ENCODE peak calls at places on chromosomes 7 and 10, in four cellular contexts. M is lung, D is astrocyte of the spinal cord, S is AG10803. V is an unnamed sample.

GRCh38 chr10:23657677-23658076 is 218.8 kb downstream of the OTUD1 start:
- DNase-seq in S (no peak), M (no peak), D (no peak), V (no peak)

GRCh38 chr7:137025469-137026175 is 157.2 kb downstream of the CHRM2 start:
- DNase-seq in S (peak), M (no peak), D (peak), V (no peak)

GRCh38 chr10:106043833-106044232 is 1120.7 kb downstream of the SORCS1 start:
- DNase-seq in M (no peak), S (peak), D (peak), V (no peak)

GRCh38 chr7:11831383-11831726 is 643 bp downstream of the THSD7A start:
- DNase-seq in M (no peak), D (no peak), S (no peak), V (no peak)

GRCh38 chr10:20990604-20991003 is 93.5 kb upstream of the NEBL start:
- DNase-seq in S (peak), M (no peak), D (peak), V (no peak)

GRCh38 chr10:48722153-48722861 is 37.6 kb downstream of the WDFY4 start:
- DNase-seq in S (no peak), D (no peak), M (no peak), V (no peak)

GRCh38 chr7:16471933-16472332 is 6.4 kb upstream of the SOSTDC1 start:
- DNase-seq in M (no peak), S (no peak), D (no peak), V (no peak)

GRCh38 chr7:30347226-30348082 is 63.1 kb downstream of the ZNRF2 start:
- DNase-seq in D (no peak), S (no peak), M (no peak), V (no peak)

GRCh38 chr10:24208661-24209420 is at the start of gene KIAA1217:
- DNase-seq in S (peak), D (peak), M (peak), V (peak)

GRCh38 chr7:113217314-113217713 is 99.0 kb upstream of the SMIM30 start:
- DNase-seq in M (no peak), D (no peak), S (no peak), V (no peak)

GRCh38 chr7:73988197-73988596 is 39.8 kb upstream of the ELN start:
- DNase-seq in D (peak), S (no peak), M (no peak), V (no peak)

GRCh38 chr7:149195180-149196150 is at the start of gene ZNF282:
- DNase-seq in D (peak), M (peak), S (peak), V (peak)

GRCh38 chr10:97101166-97101940 is 84.4 kb downstream of the SLIT1 start:
- DNase-seq in S (no peak), D (no peak), M (no peak), V (no peak)
- TF ChIP-seq CTCF in S (no peak), D (no peak), M (no peak), V (no peak)

DNA sequence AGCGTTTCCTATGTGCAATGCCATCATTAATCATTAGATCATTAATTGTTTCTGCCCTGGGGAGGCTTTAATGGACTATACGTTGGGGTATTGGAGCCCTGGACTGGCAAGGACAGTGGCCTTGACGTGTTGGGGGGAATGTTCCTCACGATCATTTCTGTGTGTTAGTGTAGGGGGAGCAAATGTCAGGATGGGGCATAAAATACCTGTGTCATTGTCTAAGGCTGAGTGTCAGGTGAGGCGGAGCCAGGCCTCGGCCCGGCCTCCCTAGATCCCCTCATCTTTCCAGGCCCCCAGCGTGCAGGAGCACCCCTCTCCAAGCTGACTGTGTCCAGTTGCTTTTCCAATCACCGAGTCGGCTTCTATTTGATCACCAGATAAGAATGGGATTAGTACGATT is 346.4 kb upstream of the SHH start:
- DNase-seq in M (no peak), D (no peak), S (no peak), V (no peak)
- TF ChIP-seq CTCF in M (no peak), D (no peak), S (no peak), V (no peak)

GRCh38 chr10:15083674-15084501 is 4.7 kb downstream of the ACBD7 start:
- DNase-seq in D (no peak), S (no peak), M (no peak), V (no peak)
- TF ChIP-seq CTCF in D (no peak), S (peak), M (no peak), V (no peak)

GRCh38 chr10:129550658-129551057 is 83.6 kb downstream of the MGMT start:
- DNase-seq in D (no peak), S (no peak), M (no peak), V (no peak)
- TF ChIP-seq CTCF in D (no peak), S (no peak), M (no peak), V (no peak)

GRCh38 chr7:83791737-83792136 is 142.8 kb upstream of the SEMA3E start:
- DNase-seq in D (no peak), M (no peak), S (no peak), V (no peak)
- TF ChIP-seq CTCF in D (no peak), M (no peak), S (no peak), V (no peak)

GRCh38 chr7:83077328-83077727 is 85.4 kb downstream of the PCLO start:
- DNase-seq in D (peak), M (no peak), S (no peak), V (no peak)

DNA sequence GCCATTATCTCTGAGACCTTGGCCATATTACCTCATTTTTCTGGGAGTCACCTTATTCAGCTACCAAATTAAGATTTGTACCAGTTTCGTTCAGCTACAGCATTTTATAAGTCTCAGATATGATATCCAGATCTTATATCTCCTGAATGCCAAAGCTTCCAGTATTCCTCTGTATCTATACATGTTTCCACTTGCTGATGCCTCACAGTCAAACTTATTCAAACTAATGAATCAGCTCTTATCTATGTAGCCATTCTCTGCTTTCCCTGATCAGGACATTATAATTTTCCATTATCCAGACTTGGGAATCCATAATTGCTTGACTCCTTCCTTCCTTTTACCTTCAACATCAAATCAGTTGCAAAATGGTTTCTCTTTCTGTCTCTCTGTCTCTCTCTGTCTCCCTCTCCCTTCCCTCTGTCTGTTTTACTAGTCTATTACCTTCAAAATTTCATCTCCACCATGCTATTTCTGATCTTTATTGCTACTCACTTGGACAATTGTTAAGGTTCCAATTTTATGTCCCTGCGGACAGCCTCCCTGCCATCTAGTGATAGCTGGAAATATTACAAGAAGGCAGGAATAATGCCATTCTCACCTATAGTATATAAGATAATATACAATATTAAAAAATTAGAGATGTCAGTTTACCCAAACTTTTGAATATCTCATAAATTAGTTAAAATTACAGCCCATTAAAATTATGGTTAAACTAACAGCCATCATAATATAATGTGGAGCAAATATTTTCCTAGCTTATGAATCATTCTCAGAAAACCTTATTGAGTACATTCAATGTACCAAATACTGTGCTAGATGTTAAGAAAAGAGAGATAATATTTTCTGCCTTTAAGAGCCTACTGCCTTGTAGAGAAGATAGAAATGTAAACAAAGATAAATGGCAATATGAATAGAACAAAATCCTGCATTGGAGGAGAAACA is 89.8 kb downstream of the PCLO start:
- DNase-seq in M (no peak), D (no peak), S (no peak), V (no peak)
- TF ChIP-seq CTCF in M (no peak), D (peak), S (peak), V (peak)

DNA sequence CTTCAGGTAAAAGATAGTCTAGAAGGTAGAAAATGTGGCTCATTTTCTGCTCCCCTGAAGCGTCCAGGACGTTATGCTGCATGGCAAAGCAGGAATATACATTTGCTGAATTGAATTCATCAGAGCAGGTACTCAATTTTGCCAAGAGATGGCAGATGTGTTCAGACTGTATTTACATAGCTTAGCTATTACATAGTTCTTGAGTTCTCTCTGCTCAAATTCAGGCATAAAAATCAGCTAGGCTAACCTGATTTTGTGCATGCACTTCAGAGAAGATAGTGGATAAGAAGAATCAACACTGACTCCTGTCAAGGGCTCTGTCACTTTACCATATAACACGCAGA is 209.2 kb upstream of the FAM3C start:
- DNase-seq in S (no peak), D (peak), M (no peak), V (no peak)
- TF ChIP-seq CTCF in S (peak), D (peak), M (no peak), V (no peak)

GRCh38 chr7:44748948-44749731 is 493 bp downstream of the ZMIZ2 start:
- DNase-seq in S (no peak), M (no peak), D (no peak), V (no peak)
- TF ChIP-seq CTCF in S (no peak), M (no peak), D (no peak), V (no peak)

DNA sequence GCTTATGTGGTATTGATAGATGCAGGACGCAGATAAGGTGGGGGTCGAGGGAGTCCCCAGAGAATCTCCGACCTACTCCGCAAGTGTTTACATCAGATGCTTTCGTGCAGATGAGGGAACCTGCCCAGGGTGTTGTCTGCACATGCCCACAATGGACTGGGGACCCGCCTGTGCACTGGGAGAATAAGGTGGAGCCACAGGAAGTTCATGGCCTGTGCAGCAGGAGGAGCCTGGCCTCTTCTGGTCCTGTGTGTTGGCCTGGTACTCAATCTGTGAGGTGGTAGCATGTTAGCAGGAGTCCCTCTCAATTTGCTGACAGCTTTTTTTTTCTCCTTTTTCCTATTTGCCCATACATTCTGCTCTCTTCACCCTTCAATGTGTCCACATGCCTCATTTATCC is 54.1 kb upstream of the AKR1C1 start:
- DNase-seq in D (no peak), M (no peak), S (no peak), V (no peak)
- TF ChIP-seq CTCF in D (no peak), M (no peak), S (no peak), V (no peak)

V was measured in colonic mucosa.